ENCODE peak calls at places on chromosome 2, in seven cellular contexts. One of them, this sample, is unnamed.

GRCh38 chr2:226797289-226797988 is 2.2 kb downstream of the IRS1 start:
- DNase-seq in astrocyte: no peak
- DNase-seq in brain microvascular endothelial cell: no peak
- DNase-seq in fibroblast of the aortic adventitia: no peak
- DNase-seq in neural crest cell: no peak
- DNase-seq in osteocyte: no peak
- DNase-seq in endothelial cell: no peak
- DNase-seq in this sample: no peak

GRCh38 chr2:8437228-8437948 is 244.5 kb upstream of the ID2 start:
- DNase-seq in astrocyte: peak; percentile 15
- DNase-seq in osteocyte: no peak
- DNase-seq in fibroblast of the aortic adventitia: no peak
- DNase-seq in endothelial cell: no peak
- DNase-seq in neural crest cell: no peak
- DNase-seq in brain microvascular endothelial cell: no peak
- DNase-seq in this sample: no peak

GRCh38 chr2:218885981-218886447 is 5.4 kb downstream of the WNT10A start:
- DNase-seq in fibroblast of the aortic adventitia: no peak
- DNase-seq in brain microvascular endothelial cell: no peak
- DNase-seq in endothelial cell: no peak
- DNase-seq in astrocyte: no peak
- DNase-seq in osteocyte: no peak
- DNase-seq in neural crest cell: no peak
- DNase-seq in this sample: no peak

GRCh38 chr2:178385595-178386148 is 65.3 kb downstream of the PRKRA start:
- DNase-seq in fibroblast of the aortic adventitia: no peak
- DNase-seq in osteocyte: no peak
- DNase-seq in endothelial cell: no peak
- DNase-seq in astrocyte: no peak
- DNase-seq in brain microvascular endothelial cell: no peak
- DNase-seq in neural crest cell: no peak
- DNase-seq in this sample: no peak

GRCh38 chr2:178397002-178397605 is 53.9 kb downstream of the PRKRA start:
- DNase-seq in astrocyte: peak; percentile 14
- DNase-seq in brain microvascular endothelial cell: peak; percentile 36
- DNase-seq in endothelial cell: no peak
- DNase-seq in osteocyte: no peak
- DNase-seq in fibroblast of the aortic adventitia: peak; percentile 71
- DNase-seq in neural crest cell: no peak
- DNase-seq in this sample: no peak

GRCh38 chr2:37871453-37872191 is 53.5 kb upstream of the RMDN2 start:
- DNase-seq in neural crest cell: no peak
- DNase-seq in astrocyte: peak; percentile 90
- DNase-seq in brain microvascular endothelial cell: peak; percentile 14
- DNase-seq in osteocyte: no peak
- DNase-seq in fibroblast of the aortic adventitia: peak; percentile 49
- DNase-seq in endothelial cell: no peak
- DNase-seq in this sample: no peak

GRCh38 chr2:203327918-203328734 is at the start of gene ABI2:
- DNase-seq in fibroblast of the aortic adventitia: peak; percentile 59
- DNase-seq in neural crest cell: peak; percentile 96
- DNase-seq in brain microvascular endothelial cell: peak; percentile 71
- DNase-seq in astrocyte: peak; percentile 60
- DNase-seq in osteocyte: peak; percentile 96
- DNase-seq in endothelial cell: peak; percentile 99
- DNase-seq in this sample: peak; percentile 39

GRCh38 chr2:11602563-11603182 is 67.3 kb downstream of the NTSR2 start:
- DNase-seq in neural crest cell: no peak
- DNase-seq in endothelial cell: no peak
- DNase-seq in astrocyte: no peak
- DNase-seq in brain microvascular endothelial cell: peak; percentile 48
- DNase-seq in fibroblast of the aortic adventitia: no peak
- DNase-seq in osteocyte: no peak
- DNase-seq in this sample: no peak

GRCh38 chr2:27992787-27993747 is 102.5 kb downstream of the BABAM2 start:
- DNase-seq in osteocyte: no peak
- DNase-seq in astrocyte: peak; percentile 79
- DNase-seq in fibroblast of the aortic adventitia: peak; percentile 64
- DNase-seq in neural crest cell: no peak
- DNase-seq in brain microvascular endothelial cell: peak; percentile 60
- DNase-seq in endothelial cell: no peak
- DNase-seq in this sample: no peak

GRCh38 chr2:179264238-179265081 is at the start of gene SESTD1:
- DNase-seq in fibroblast of the aortic adventitia: no peak
- DNase-seq in astrocyte: peak; percentile 3
- DNase-seq in endothelial cell: peak; percentile 77
- DNase-seq in brain microvascular endothelial cell: no peak
- DNase-seq in osteocyte: peak; percentile 90
- DNase-seq in neural crest cell: peak; percentile 70
- DNase-seq in this sample: no peak

GRCh38 chr2:83953661-83954060 is 505.4 kb downstream of the SUCLG1 start:
- DNase-seq in fibroblast of the aortic adventitia: no peak
- DNase-seq in neural crest cell: no peak
- DNase-seq in astrocyte: no peak
- DNase-seq in endothelial cell: no peak
- DNase-seq in osteocyte: no peak
- DNase-seq in brain microvascular endothelial cell: no peak
- DNase-seq in this sample: no peak

GRCh38 chr2:137857871-137858270 is 106.4 kb upstream of the HNMT start:
- DNase-seq in neural crest cell: no peak
- DNase-seq in endothelial cell: no peak
- DNase-seq in fibroblast of the aortic adventitia: no peak
- DNase-seq in osteocyte: no peak
- DNase-seq in astrocyte: no peak
- DNase-seq in brain microvascular endothelial cell: no peak
- DNase-seq in this sample: no peak

GRCh38 chr2:238077292-238077691 is 16.5 kb downstream of the SCLY start:
- DNase-seq in fibroblast of the aortic adventitia: no peak
- DNase-seq in neural crest cell: no peak
- DNase-seq in endothelial cell: no peak
- DNase-seq in astrocyte: no peak
- DNase-seq in brain microvascular endothelial cell: no peak
- DNase-seq in osteocyte: no peak
- DNase-seq in this sample: no peak

GRCh38 chr2:8125741-8126691 is 555.8 kb upstream of the ID2 start:
- DNase-seq in astrocyte: no peak
- DNase-seq in brain microvascular endothelial cell: peak; percentile 40
- DNase-seq in fibroblast of the aortic adventitia: peak; percentile 86
- DNase-seq in endothelial cell: no peak
- DNase-seq in neural crest cell: no peak
- DNase-seq in osteocyte: no peak
- DNase-seq in this sample: no peak

GRCh38 chr2:223008162-223008561 is 43.8 kb upstream of the KCNE4 start:
- DNase-seq in fibroblast of the aortic adventitia: no peak
- DNase-seq in osteocyte: no peak
- DNase-seq in astrocyte: peak; percentile 57
- DNase-seq in brain microvascular endothelial cell: peak; percentile 95
- DNase-seq in neural crest cell: no peak
- DNase-seq in endothelial cell: no peak
- DNase-seq in this sample: no peak

GRCh38 chr2:28753043-28753683 is 1.5 kb downstream of the PPP1CB start:
- DNase-seq in brain microvascular endothelial cell: peak; percentile 66
- DNase-seq in fibroblast of the aortic adventitia: peak; percentile 81
- DNase-seq in endothelial cell: peak; percentile 27
- DNase-seq in neural crest cell: no peak
- DNase-seq in osteocyte: no peak
- DNase-seq in astrocyte: peak; percentile 62
- DNase-seq in this sample: peak; percentile 44

GRCh38 chr2:165874445-165875039 is 79.0 kb downstream of the TTC21B start:
- DNase-seq in neural crest cell: no peak
- DNase-seq in brain microvascular endothelial cell: peak; percentile 61
- DNase-seq in endothelial cell: no peak
- DNase-seq in fibroblast of the aortic adventitia: peak; percentile 78
- DNase-seq in osteocyte: no peak
- DNase-seq in astrocyte: peak; percentile 46
- DNase-seq in this sample: no peak

GRCh38 chr2:38375711-38376345 is 1.2 kb downstream of the ATL2 start:
- DNase-seq in neural crest cell: no peak
- DNase-seq in astrocyte: peak; percentile 11
- DNase-seq in fibroblast of the aortic adventitia: peak; percentile 58
- DNase-seq in osteocyte: no peak
- DNase-seq in endothelial cell: peak; percentile 49
- DNase-seq in brain microvascular endothelial cell: no peak
- DNase-seq in this sample: no peak

GRCh38 chr2:199807966-199808365 is 43.0 kb downstream of the FTCDNL1 start:
- DNase-seq in astrocyte: no peak
- DNase-seq in endothelial cell: no peak
- DNase-seq in brain microvascular endothelial cell: no peak
- DNase-seq in neural crest cell: no peak
- DNase-seq in fibroblast of the aortic adventitia: no peak
- DNase-seq in osteocyte: no peak
- DNase-seq in this sample: no peak

DNA sequence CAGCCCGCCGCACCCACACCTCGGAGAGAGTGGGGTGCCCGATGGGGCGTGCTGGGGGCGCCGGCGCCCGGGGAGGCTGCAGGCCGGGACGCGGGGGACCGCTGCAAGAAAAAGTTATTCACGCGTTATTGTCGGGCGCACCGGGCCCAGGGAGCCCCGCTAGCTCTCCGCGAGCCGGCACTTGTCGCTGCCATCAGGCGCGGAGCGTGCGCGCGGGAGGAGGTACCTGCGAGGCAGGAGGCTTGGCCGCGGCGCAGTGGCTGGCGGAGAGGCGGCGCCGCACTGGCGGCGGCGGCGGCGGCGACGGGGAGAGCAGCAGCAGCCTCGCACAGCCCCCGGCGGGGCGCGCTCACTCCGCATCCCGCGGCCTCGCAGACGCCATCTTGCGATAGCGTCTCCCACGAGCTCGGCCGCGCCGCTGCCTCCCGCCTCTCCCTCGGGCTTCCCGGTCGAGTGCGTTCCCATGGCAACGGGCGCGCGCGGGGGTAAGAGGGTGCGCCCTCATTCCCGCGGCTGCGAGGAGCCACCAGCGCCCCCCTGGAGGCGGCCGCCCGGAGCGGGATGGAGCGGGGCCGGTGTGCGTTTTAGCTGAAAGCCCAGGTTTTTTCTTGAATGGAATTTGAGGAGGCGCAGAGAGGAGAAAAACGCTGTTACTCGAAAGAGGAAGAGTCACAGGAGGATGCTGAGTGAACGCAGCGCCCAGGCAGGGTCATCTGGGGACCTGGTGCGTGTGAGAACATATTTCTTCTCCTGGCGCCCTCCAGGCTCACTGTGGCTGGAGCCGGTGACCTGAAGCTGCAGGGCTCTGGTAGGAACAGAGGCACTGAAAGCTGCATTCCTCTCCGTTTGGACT is at the start of gene CHN1:
- DNase-seq in endothelial cell: peak; percentile 85
- DNase-seq in astrocyte: peak; percentile 53
- DNase-seq in osteocyte: peak; percentile 91
- DNase-seq in neural crest cell: peak; percentile 88
- DNase-seq in fibroblast of the aortic adventitia: peak; percentile 32
- DNase-seq in brain microvascular endothelial cell: peak; percentile 49
- DNase-seq in this sample: peak; percentile 39
- TF ChIP-seq CTCF in endothelial cell: no peak
- TF ChIP-seq CTCF in astrocyte: no peak
- TF ChIP-seq CTCF in osteocyte: peak; percentile 9
- TF ChIP-seq CTCF in neural crest cell: peak; percentile 33
- TF ChIP-seq CTCF in fibroblast of the aortic adventitia: peak; percentile 1
- TF ChIP-seq CTCF in brain microvascular endothelial cell: no peak
- TF ChIP-seq CTCF in this sample: no peak

DNA sequence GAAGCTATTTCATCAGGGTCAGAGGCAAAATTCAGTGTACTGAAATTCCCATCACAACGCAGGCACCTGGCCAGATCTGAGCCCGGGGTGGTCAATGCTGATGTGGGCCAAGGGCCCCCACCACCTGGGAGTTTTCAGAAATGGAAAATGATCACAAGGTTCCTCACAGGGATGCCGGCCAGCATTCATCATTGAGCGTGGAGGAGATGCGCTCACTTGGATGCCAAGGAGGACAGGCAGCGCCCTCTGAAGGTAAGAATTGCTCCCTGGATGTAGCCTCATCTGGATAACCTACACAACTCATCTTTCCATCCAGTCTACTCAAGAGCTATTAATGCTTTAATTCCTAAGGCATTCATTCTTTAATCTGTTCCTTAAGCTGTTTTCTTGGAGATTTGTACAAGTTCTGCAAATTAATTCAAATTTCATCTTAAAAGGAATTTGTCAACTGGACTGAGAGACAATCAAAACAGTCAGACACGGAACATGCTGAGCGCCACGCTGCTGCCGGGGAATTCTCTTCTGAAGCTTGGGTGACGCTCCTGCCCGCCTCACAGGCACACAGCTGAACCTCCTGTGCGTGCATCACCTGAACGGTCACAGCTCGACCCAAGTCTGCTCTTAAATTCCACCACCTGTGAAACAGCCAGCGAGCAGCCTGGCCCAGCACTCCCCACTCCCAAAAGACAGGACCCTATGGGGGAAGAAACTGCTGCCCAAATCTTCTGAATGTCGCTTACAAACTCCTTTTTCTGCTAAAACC is 206.7 kb downstream of the HDAC4 start:
- DNase-seq in fibroblast of the aortic adventitia: no peak
- DNase-seq in astrocyte: no peak
- DNase-seq in neural crest cell: no peak
- DNase-seq in endothelial cell: no peak
- DNase-seq in osteocyte: peak; percentile 75
- DNase-seq in brain microvascular endothelial cell: no peak
- DNase-seq in this sample: no peak
- TF ChIP-seq CTCF in fibroblast of the aortic adventitia: no peak
- TF ChIP-seq CTCF in astrocyte: no peak
- TF ChIP-seq CTCF in neural crest cell: peak; percentile 39
- TF ChIP-seq CTCF in endothelial cell: no peak
- TF ChIP-seq CTCF in osteocyte: no peak
- TF ChIP-seq CTCF in brain microvascular endothelial cell: peak; percentile 47
- TF ChIP-seq CTCF in this sample: peak; percentile 5

GRCh38 chr2:136075466-136075865 is 42.5 kb downstream of the CXCR4 start:
- DNase-seq in fibroblast of the aortic adventitia: no peak
- DNase-seq in endothelial cell: no peak
- DNase-seq in neural crest cell: no peak
- DNase-seq in osteocyte: no peak
- DNase-seq in astrocyte: no peak
- DNase-seq in brain microvascular endothelial cell: no peak
- DNase-seq in this sample: no peak
- TF ChIP-seq CTCF in fibroblast of the aortic adventitia: no peak
- TF ChIP-seq CTCF in endothelial cell: no peak
- TF ChIP-seq CTCF in neural crest cell: no peak
- TF ChIP-seq CTCF in osteocyte: no peak
- TF ChIP-seq CTCF in astrocyte: no peak
- TF ChIP-seq CTCF in brain microvascular endothelial cell: no peak
- TF ChIP-seq CTCF in this sample: no peak

GRCh38 chr2:172615862-172616261 is 60.0 kb downstream of the PDK1 start:
- DNase-seq in neural crest cell: no peak
- DNase-seq in endothelial cell: no peak
- DNase-seq in osteocyte: no peak
- DNase-seq in fibroblast of the aortic adventitia: no peak
- DNase-seq in brain microvascular endothelial cell: no peak
- DNase-seq in astrocyte: no peak
- DNase-seq in this sample: no peak

GRCh38 chr2:172613035-172613434 is 57.1 kb downstream of the PDK1 start:
- DNase-seq in osteocyte: no peak
- DNase-seq in brain microvascular endothelial cell: no peak
- DNase-seq in neural crest cell: no peak
- DNase-seq in astrocyte: peak; percentile 9
- DNase-seq in fibroblast of the aortic adventitia: peak; percentile 15
- DNase-seq in endothelial cell: no peak
- DNase-seq in this sample: no peak

GRCh38 chr2:172617115-172617514 is 61.2 kb downstream of the PDK1 start:
- DNase-seq in endothelial cell: no peak
- DNase-seq in osteocyte: no peak
- DNase-seq in brain microvascular endothelial cell: no peak
- DNase-seq in astrocyte: no peak
- DNase-seq in neural crest cell: no peak
- DNase-seq in fibroblast of the aortic adventitia: no peak
- DNase-seq in this sample: no peak

GRCh38 chr2:172614932-172615331 is 59.0 kb downstream of the PDK1 start:
- DNase-seq in endothelial cell: no peak
- DNase-seq in brain microvascular endothelial cell: peak; percentile 22
- DNase-seq in fibroblast of the aortic adventitia: no peak
- DNase-seq in astrocyte: no peak
- DNase-seq in osteocyte: no peak
- DNase-seq in neural crest cell: no peak
- DNase-seq in this sample: no peak

GRCh38 chr2:172613610-172614231 is 57.8 kb downstream of the PDK1 start:
- DNase-seq in osteocyte: no peak
- DNase-seq in endothelial cell: no peak
- DNase-seq in astrocyte: no peak
- DNase-seq in fibroblast of the aortic adventitia: no peak
- DNase-seq in neural crest cell: no peak
- DNase-seq in brain microvascular endothelial cell: no peak
- DNase-seq in this sample: no peak
- TF ChIP-seq CTCF in osteocyte: no peak
- TF ChIP-seq CTCF in endothelial cell: no peak
- TF ChIP-seq CTCF in astrocyte: no peak
- TF ChIP-seq CTCF in fibroblast of the aortic adventitia: peak; percentile 17
- TF ChIP-seq CTCF in neural crest cell: no peak
- TF ChIP-seq CTCF in brain microvascular endothelial cell: peak; percentile 34
- TF ChIP-seq CTCF in this sample: peak; percentile 2

This sample was measured in AG09319.